ENCODE peak calls at places on chromosomes 16 and 17, in eight cellular contexts. I is thoracic aorta; M is cardiac fibroblast; G is tibial nerve; R is CD8-positive, alpha-beta memory T cell; F is mesendoderm; H is endothelial cell of umbilical vein; J is IMR-90. D is an unnamed sample.

GRCh38 chr17:79478051-79478461 is 132.8 kb downstream of the RBFOX3 start:
- DNase-seq in I (no peak), M (no peak), G (no peak), R (no peak), F (no peak), H (no peak), J (no peak), D (no peak)

GRCh38 chr16:71674229-71674628 is 48.2 kb downstream of the MARVELD3 start:
- DNase-seq in I (no peak), M (no peak), G (no peak), R (no peak), F (no peak), H (no peak), J (no peak), D (no peak)

GRCh38 chr17:4806420-4806769 is 557 bp upstream of the PLD2 start:
- DNase-seq in I (no peak), M (no peak), G (no peak), R (no peak), F (no peak), H (no peak), J (no peak), D (no peak)

GRCh38 chr16:30533748-30534367 is 800 bp downstream of the ZNF747 start:
- DNase-seq in I (no peak), M (no peak), G (no peak), R (no peak), F (no peak), H (no peak), J (no peak), D (no peak)

GRCh38 chr16:24070851-24071250 is 185.3 kb upstream of the CACNG3 start:
- DNase-seq in I (no peak), M (peak; percentile 2), G (no peak), R (no peak), F (peak; percentile 90), H (peak; percentile 55), J (peak; percentile 22), D (peak; percentile 10)

GRCh38 chr17:29561541-29562517 is 5.0 kb downstream of the ABHD15 start:
- DNase-seq in I (no peak), M (peak; percentile 46), G (no peak), R (no peak), F (no peak), H (no peak), J (no peak), D (no peak)

GRCh38 chr17:32323784-32324590 is 18.0 kb downstream of the C17orf75 start:
- DNase-seq in I (no peak), M (no peak), G (no peak), R (no peak), F (no peak), H (peak; percentile 16), J (peak; percentile 31), D (no peak)

GRCh38 chr16:66164581-66164980 is 201.9 kb upstream of the CDH5 start:
- DNase-seq in I (no peak), M (no peak), G (no peak), R (no peak), F (no peak), H (no peak), J (no peak), D (no peak)

GRCh38 chr17:19991252-19991885 is 13.7 kb upstream of the AKAP10 start:
- DNase-seq in I (no peak), M (no peak), G (no peak), R (no peak), F (no peak), H (no peak), J (no peak), D (no peak)

GRCh38 chr16:49487746-49488145 is 114.1 kb downstream of the C16orf78 start:
- DNase-seq in I (no peak), M (no peak), G (no peak), R (no peak), F (no peak), H (no peak), J (no peak), D (no peak)

GRCh38 chr17:4693416-4693815 is 10.5 kb downstream of the PELP1 start:
- DNase-seq in I (no peak), M (no peak), G (no peak), R (no peak), F (no peak), H (no peak), J (no peak), D (no peak)

GRCh38 chr17:80693511-80693910 is 148.9 kb downstream of the RPTOR start:
- DNase-seq in I (no peak), M (no peak), G (no peak), R (no peak), F (no peak), H (no peak), J (no peak), D (no peak)

GRCh38 chr17:81345211-81346089 is 49.8 kb upstream of the BAHCC1 start:
- DNase-seq in I (peak; percentile 53), M (peak; percentile 95), G (peak; percentile 75), R (peak; percentile 37), F (peak; percentile 94), H (peak; percentile 86), J (peak; percentile 87), D (peak; percentile 92)

GRCh38 chr17:43401293-43401692 is 2.5 kb downstream of the ARL4D start:
- DNase-seq in I (peak; percentile 35), M (peak; percentile 73), G (no peak), R (no peak), F (no peak), H (peak; percentile 27), J (peak; percentile 88), D (peak; percentile 70)

GRCh38 chr17:2403044-2403443 is 2.2 kb upstream of the MNT start:
- DNase-seq in I (no peak), M (no peak), G (no peak), R (no peak), F (no peak), H (no peak), J (no peak), D (no peak)
- H3K4me3 ChIP-seq in I (peak overlapping the region; percentile 98), M (no peak overlapping the region), G (no peak overlapping the region), R (no peak overlapping the region), F (no peak overlapping the region), H (no peak overlapping the region), J (no peak overlapping the region), D (no peak overlapping the region)

GRCh38 chr17:28555022-28555421 is 2.6 kb upstream of the UNC119 start:
- DNase-seq in I (no peak), M (no peak), G (no peak), R (no peak), F (no peak), H (no peak), J (no peak), D (no peak)

GRCh38 chr17:28552201-28552999 is at the start of gene UNC119:
- DNase-seq in I (no peak), M (peak; percentile 72), G (peak; percentile 51), R (peak; percentile 78), F (peak; percentile 86), H (peak; percentile 60), J (peak; percentile 46), D (peak; percentile 61)

GRCh38 chr17:28554565-28554964 is 2.1 kb upstream of the UNC119 start:
- DNase-seq in I (no peak), M (no peak), G (no peak), R (no peak), F (peak; percentile 51), H (peak; percentile 34), J (no peak), D (no peak)

GRCh38 chr17:28551421-28552186 is 820 bp downstream of the UNC119 start:
- DNase-seq in I (no peak), M (no peak), G (no peak), R (no peak), F (no peak), H (peak; percentile 24), J (no peak), D (peak; percentile 19)

GRCh38 chr17:28553000-28553505 is 629 bp upstream of the UNC119 start:
- DNase-seq in I (no peak), M (no peak), G (no peak), R (no peak), F (no peak), H (no peak), J (no peak), D (no peak)
- H3K4me3 ChIP-seq in I (peak overlapping the region; percentile 92), M (no peak overlapping the region), G (peak overlapping the region; percentile 74), R (no peak overlapping the region), F (no peak overlapping the region), H (no peak overlapping the region), J (no peak overlapping the region), D (peak overlapping the region; percentile 31)

GRCh38 chr17:67608691-67609090 is 109.0 kb upstream of the NOL11 start:
- DNase-seq in I (no peak), M (peak; percentile 79), G (no peak), R (no peak), F (no peak), H (peak; percentile 21), J (peak; percentile 91), D (peak; percentile 97)

GRCh38 chr17:67610061-67610460 is 107.7 kb upstream of the NOL11 start:
- DNase-seq in I (no peak), M (no peak), G (no peak), R (no peak), F (no peak), H (no peak), J (no peak), D (no peak)

GRCh38 chr17:67605259-67605912 is 112.3 kb upstream of the NOL11 start:
- DNase-seq in I (no peak), M (peak; percentile 70), G (no peak), R (no peak), F (no peak), H (no peak), J (no peak), D (peak; percentile 71)

GRCh38 chr17:67606471-67606870 is 111.3 kb upstream of the NOL11 start:
- DNase-seq in I (no peak), M (peak; percentile 28), G (no peak), R (no peak), F (no peak), H (peak; percentile 84), J (peak; percentile 30), D (peak; percentile 55)

GRCh38 chr17:67606896-67607604 is 110.7 kb upstream of the NOL11 start:
- DNase-seq in I (no peak), M (peak; percentile 26), G (no peak), R (no peak), F (no peak), H (peak; percentile 75), J (no peak), D (peak; percentile 28)
- H3K4me3 ChIP-seq in I (no peak overlapping the region), M (no peak overlapping the region), G (no peak overlapping the region), R (no peak overlapping the region), F (no peak overlapping the region), H (no peak overlapping the region), J (no peak overlapping the region), D (no peak overlapping the region)

DNA sequence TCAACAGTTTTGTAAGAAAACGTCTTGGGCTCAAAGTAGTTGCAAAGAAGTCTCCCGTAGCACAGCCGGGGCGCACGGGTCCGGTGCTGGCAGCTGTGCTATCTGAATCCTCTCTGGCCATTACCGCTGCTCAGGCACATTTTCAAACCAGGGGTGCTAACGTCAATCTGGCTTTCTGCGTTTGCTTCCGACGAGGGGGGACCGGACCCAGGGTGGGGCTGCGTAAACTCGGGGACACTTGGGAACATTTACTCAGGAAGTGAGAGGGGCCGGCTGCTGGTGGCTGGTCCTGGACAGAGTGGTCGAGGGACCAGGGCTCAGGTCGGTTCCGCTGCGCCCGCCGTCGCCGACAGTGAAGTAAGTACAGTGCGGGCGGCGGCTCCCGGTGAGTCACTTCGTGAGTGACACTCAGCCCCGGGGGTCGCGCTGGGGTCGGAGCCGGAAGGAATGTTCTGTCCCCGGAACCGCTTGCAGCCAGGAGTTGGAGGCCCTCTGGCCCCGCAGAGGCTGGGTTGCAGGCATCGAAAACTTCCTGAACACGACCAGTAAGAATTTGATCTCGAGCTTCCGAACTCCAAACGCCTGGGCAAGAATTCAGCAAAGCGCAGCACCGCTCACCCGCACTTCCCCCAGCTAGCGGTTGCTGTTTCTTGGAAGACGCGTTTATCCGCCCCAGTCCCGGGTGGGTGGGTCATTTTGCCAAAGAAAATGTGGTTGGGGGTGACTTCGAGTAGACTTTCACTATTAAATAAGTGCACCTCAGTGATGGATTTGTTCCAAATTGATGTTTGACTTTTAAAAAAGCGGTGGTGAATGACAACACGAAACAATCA is 1.4 kb upstream of the HS3ST3B1 start:
- DNase-seq in I (no peak), M (peak; percentile 69), G (no peak), R (peak; percentile 33), F (peak; percentile 63), H (peak; percentile 20), J (no peak), D (peak; percentile 73)
- H3K4me3 ChIP-seq in I (peak overlapping the region; percentile 77), M (peak overlapping the region; percentile 52), G (peak overlapping the region; percentile 59), R (peak overlapping the region; percentile 94), F (no peak overlapping the region), H (no peak overlapping the region), J (peak overlapping the region; percentile 48), D (peak overlapping the region; percentile 56)